ENCODE peak calls at places on chromosomes 7 and 10, in seven cellular contexts. X is amygdala; H is left ventricle myocardium superior; R is NCI-H2081; C is stimulated activated CD4-positive, alpha-beta T cell treated with anti-CD3 and anti-CD28 coated beads, Interleukin-4, amount 100 ng/mL, for 1 hour; T is activated CD8-positive, alpha-beta T cell treated with anti-CD3 and anti-CD28 coated beads for 36 hours; S is fibroblast of villous mesenchyme. K is an unnamed sample.

GRCh38 chr7:100515072-100515532 is 23.9 kb upstream of the AGFG2 start:
- DNase-seq in X (no peak), H (no peak), R (no peak), C (no peak), T (no peak), S (peak), K (no peak)

GRCh38 chr7:80764132-80764531 is 125.7 kb downstream of the CD36 start:
- DNase-seq in X (no peak), H (no peak), R (no peak), C (no peak), T (no peak), S (no peak), K (no peak)

GRCh38 chr7:13288516-13288915 is 601.1 kb downstream of the ARL4A start:
- DNase-seq in X (no peak), H (no peak), R (no peak), C (no peak), T (no peak), S (no peak), K (no peak)

GRCh38 chr7:156773966-156774365 is 119.0 kb downstream of the LMBR1 start:
- DNase-seq in X (no peak), H (no peak), R (no peak), C (no peak), T (no peak), S (peak), K (no peak)

GRCh38 chr7:134289423-134289822 is 27.3 kb downstream of the SLC35B4 start:
- DNase-seq in X (no peak), H (no peak), R (no peak), C (no peak), T (no peak), S (peak), K (no peak)

GRCh38 chr7:79035858-79036257 is 417.6 kb downstream of the MAGI2 start:
- DNase-seq in X (no peak), H (no peak), R (no peak), C (no peak), T (no peak), S (no peak), K (no peak)

GRCh38 chr10:112227331-112227961 is 43.9 kb upstream of the GPAM start:
- DNase-seq in X (no peak), H (no peak), R (no peak), C (no peak), T (no peak), S (peak), K (no peak)

GRCh38 chr7:75989084-75989725 is 5.2 kb downstream of the TMEM120A start:
- DNase-seq in X (no peak), H (peak), R (no peak), C (no peak), T (no peak), S (no peak), K (no peak)

GRCh38 chr7:29255839-29256782 is 61.5 kb downstream of the CHN2 start:
- DNase-seq in X (no peak), H (no peak), R (no peak), C (no peak), T (no peak), S (no peak), K (no peak)

GRCh38 chr10:20615395-20615794 is 281.7 kb downstream of the NEBL start:
- DNase-seq in X (no peak), H (no peak), R (no peak), C (no peak), T (no peak), S (no peak), K (no peak)

GRCh38 chr10:79266092-79266491 is 81.2 kb upstream of the PPIF start:
- DNase-seq in X (no peak), H (peak), R (no peak), C (no peak), T (peak), S (no peak), K (no peak)

GRCh38 chr7:157281221-157281998 is 55.4 kb upstream of the DNAJB6 start:
- DNase-seq in X (no peak), H (no peak), R (no peak), C (no peak), T (no peak), S (no peak), K (no peak)

GRCh38 chr7:22814261-22815208 is 8.1 kb downstream of the TOMM7 start:
- DNase-seq in X (no peak), H (no peak), R (no peak), C (no peak), T (no peak), S (peak), K (peak)

GRCh38 chr7:96921231-96921630 is 84.1 kb upstream of the DLX6 start:
- DNase-seq in X (no peak), H (no peak), R (no peak), C (no peak), T (no peak), S (no peak), K (no peak)

GRCh38 chr7:116706668-116707126 is 34.7 kb downstream of the MET start:
- DNase-seq in X (no peak), H (no peak), R (peak), C (no peak), T (no peak), S (peak), K (no peak)

GRCh38 chr10:116996994-116997393 is 8.0 kb downstream of the SHTN1 start:
- DNase-seq in X (no peak), H (no peak), R (no peak), C (no peak), T (no peak), S (no peak), K (no peak)

GRCh38 chr10:33071857-33072256 is 113.8 kb upstream of the ITGB1 start:
- DNase-seq in X (no peak), H (no peak), R (no peak), C (no peak), T (no peak), S (no peak), K (no peak)

GRCh38 chr10:103433858-103434257 is 18.3 kb downstream of the CALHM2 start:
- DNase-seq in X (no peak), H (peak), R (no peak), C (no peak), T (no peak), S (no peak), K (no peak)

GRCh38 chr10:91551856-91552255 is 81.0 kb downstream of the PPP1R3C start:
- DNase-seq in X (peak), H (peak), R (peak), C (no peak), T (peak), S (peak), K (no peak)

GRCh38 chr10:125641398-125641797 is 41.6 kb downstream of the TEX36 start:
- DNase-seq in X (no peak), H (no peak), R (no peak), C (no peak), T (no peak), S (no peak), K (no peak)

GRCh38 chr7:111560773-111561658 is 1.3 kb downstream of the IMMP2L start:
- DNase-seq in X (no peak), H (no peak), R (no peak), C (no peak), T (no peak), S (peak), K (no peak)

K was measured in HuH-7.5.